ENCODE peak calls at places on chromosomes 5 and 9, in nine cellular contexts. M is right lobe of liver, U is body of pancreas, F is heart left ventricle, K is upper lobe of left lung, N is esophagus squamous epithelium, W is uterus, D is ovary, R is Peyer's patch. Y is an unnamed sample. For H3K4me1, the result is how much of the 10 kb centered on the place peaks cover.

GRCh38 chr5:34012791-34013190 is 4.9 kb upstream of the AMACR start:
- DNase-seq in M (peak), U (no peak), F (no peak), K (no peak), N (no peak), W (no peak), D (no peak), R (no peak), Y (no peak)

GRCh38 chr5:62328772-62329491 is 22.9 kb downstream of the KIF2A start:
- DNase-seq in M (no peak), U (no peak), F (no peak), K (no peak), N (no peak), W (no peak), D (no peak), R (no peak), Y (no peak)

GRCh38 chr5:135052511-135053145 is 18.6 kb upstream of the PITX1 start:
- DNase-seq in M (no peak), U (no peak), F (no peak), K (no peak), N (no peak), W (no peak), D (no peak), R (no peak), Y (no peak)

GRCh38 chr9:36158917-36159316 is 10.3 kb upstream of the CCIN start:
- DNase-seq in M (no peak), U (no peak), F (no peak), K (no peak), N (no peak), W (no peak), D (no peak), R (no peak), Y (no peak)

GRCh38 chr9:74496819-74497749 is at the start of gene RORB:
- DNase-seq in M (peak), U (peak), F (peak), K (peak), N (no peak), W (peak), D (peak), R (peak), Y (peak)

GRCh38 chr5:157541452-157542118 is 34.0 kb downstream of the ADAM19 start:
- DNase-seq in M (no peak), U (no peak), F (no peak), K (no peak), N (no peak), W (no peak), D (no peak), R (no peak), Y (no peak)

GRCh38 chr5:79702606-79703380 is 13.2 kb downstream of the CMYA5 start:
- DNase-seq in M (peak), U (no peak), F (no peak), K (no peak), N (no peak), W (no peak), D (no peak), R (no peak), Y (peak)

GRCh38 chr5:135015942-135016341 is 18.1 kb downstream of the PITX1 start:
- DNase-seq in M (no peak), U (no peak), F (no peak), K (no peak), N (no peak), W (no peak), D (no peak), R (peak), Y (no peak)

GRCh38 chr9:131216806-131217205 is 59.5 kb downstream of the FAM78A start:
- DNase-seq in M (no peak), U (no peak), F (no peak), K (no peak), N (no peak), W (no peak), D (no peak), R (no peak), Y (no peak)

GRCh38 chr9:104835163-104835562 is 71.2 kb downstream of the NIPSNAP3B start:
- DNase-seq in M (no peak), U (no peak), F (no peak), K (no peak), N (no peak), W (no peak), D (no peak), R (no peak), Y (no peak)

GRCh38 chr5:96320797-96321196 is 112.3 kb downstream of the PCSK1 start:
- DNase-seq in M (no peak), U (no peak), F (no peak), K (no peak), N (no peak), W (no peak), D (no peak), R (no peak), Y (no peak)

GRCh38 chr5:37249820-37250175 is 622 bp upstream of the CPLANE1 start:
- DNase-seq in M (no peak), U (no peak), F (no peak), K (no peak), N (no peak), W (no peak), D (no peak), R (no peak), Y (peak)

GRCh38 chr5:134086943-134087305 is 27.6 kb upstream of the TCF7 start:
- DNase-seq in M (no peak), U (no peak), F (no peak), K (no peak), N (no peak), W (no peak), D (no peak), R (no peak), Y (no peak)

GRCh38 chr9:72786948-72787347 is 165.9 kb downstream of the ALDH1A1 start:
- DNase-seq in M (no peak), U (no peak), F (no peak), K (no peak), N (no peak), W (no peak), D (no peak), R (no peak), Y (no peak)

GRCh38 chr9:110115868-110116542 is 92.0 kb downstream of the C9orf152 start:
- DNase-seq in M (no peak), U (no peak), F (no peak), K (peak), N (no peak), W (no peak), D (no peak), R (no peak), Y (no peak)

GRCh38 chr9:91810286-91810905 is 139.6 kb downstream of the ROR2 start:
- DNase-seq in M (no peak), U (no peak), F (no peak), K (peak), N (no peak), W (no peak), D (no peak), R (no peak), Y (no peak)
- H3K4me1 ChIP-seq in M (under half), U (under half), F (under half), K (under half), N (under half), W (under half), D (under half), R (under half), Y (under half)

DNA sequence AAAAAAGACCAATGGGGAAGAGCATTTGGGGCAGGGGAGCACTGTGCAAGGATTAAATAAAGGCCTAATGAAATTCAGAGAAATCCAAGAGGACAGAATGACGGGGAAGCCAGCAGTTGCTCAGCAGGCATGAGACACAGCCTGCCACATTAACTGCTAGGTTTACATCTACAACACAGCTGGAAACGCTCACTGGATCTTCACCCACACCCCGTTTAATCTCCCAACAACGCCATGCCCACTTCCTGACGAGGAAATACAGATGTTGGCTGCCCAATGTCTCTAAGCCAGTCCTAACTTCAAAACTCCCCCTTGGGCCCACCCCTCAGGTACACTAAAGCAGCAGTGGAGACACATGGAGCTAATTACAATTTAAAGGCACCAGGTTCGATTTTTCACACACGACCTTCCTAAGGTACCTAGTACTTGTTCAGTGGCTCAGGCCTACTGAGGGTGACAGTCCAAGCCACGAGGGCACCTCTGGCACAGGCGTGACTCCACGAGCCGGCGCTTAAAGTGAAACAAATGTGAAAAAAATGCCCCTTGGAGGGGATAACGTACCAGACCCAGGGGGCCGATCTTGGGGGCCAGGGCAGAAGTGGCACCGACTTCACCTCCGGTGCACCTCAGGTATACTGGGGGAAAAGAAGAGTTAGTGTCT is 906 bp downstream of the RPL12 start:
- DNase-seq in M (peak), U (no peak), F (no peak), K (no peak), N (no peak), W (no peak), D (no peak), R (no peak), Y (no peak)
- TF ChIP-seq POLR2A in M (no peak), U (no peak), F (no peak), K (no peak), N (no peak), W (no peak), D (no peak), R (no peak), Y (no peak)

GRCh38 chr5:2782658-2783057 is 31.2 kb upstream of the IRX2 start:
- DNase-seq in M (no peak), U (no peak), F (no peak), K (no peak), N (no peak), W (no peak), D (no peak), R (no peak), Y (no peak)

GRCh38 chr5:2779459-2779858 is 28.0 kb upstream of the IRX2 start:
- DNase-seq in M (no peak), U (no peak), F (no peak), K (no peak), N (no peak), W (no peak), D (no peak), R (no peak), Y (no peak)

GRCh38 chr5:2780421-2781171 is 29.1 kb upstream of the IRX2 start:
- DNase-seq in M (no peak), U (no peak), F (no peak), K (peak), N (no peak), W (no peak), D (no peak), R (no peak), Y (peak)

GRCh38 chr5:2783223-2783622 is 31.7 kb upstream of the IRX2 start:
- DNase-seq in M (no peak), U (no peak), F (no peak), K (no peak), N (no peak), W (no peak), D (no peak), R (no peak), Y (no peak)
- TF ChIP-seq CTCF in M (no peak), U (no peak), F (no peak), K (no peak), N (no peak), W (no peak), D (no peak), R (no peak), Y (no peak)

GRCh38 chr9:134400283-134400682 is 74.0 kb downstream of the RXRA start:
- DNase-seq in M (no peak), U (no peak), F (no peak), K (no peak), N (no peak), W (no peak), D (no peak), R (no peak), Y (no peak)
- H3K4me1 ChIP-seq in M (half or more), U (under half), F (half or more), K (half or more), N (half or more), W (under half), D (under half), R (half or more), Y (half or more)

DNA sequence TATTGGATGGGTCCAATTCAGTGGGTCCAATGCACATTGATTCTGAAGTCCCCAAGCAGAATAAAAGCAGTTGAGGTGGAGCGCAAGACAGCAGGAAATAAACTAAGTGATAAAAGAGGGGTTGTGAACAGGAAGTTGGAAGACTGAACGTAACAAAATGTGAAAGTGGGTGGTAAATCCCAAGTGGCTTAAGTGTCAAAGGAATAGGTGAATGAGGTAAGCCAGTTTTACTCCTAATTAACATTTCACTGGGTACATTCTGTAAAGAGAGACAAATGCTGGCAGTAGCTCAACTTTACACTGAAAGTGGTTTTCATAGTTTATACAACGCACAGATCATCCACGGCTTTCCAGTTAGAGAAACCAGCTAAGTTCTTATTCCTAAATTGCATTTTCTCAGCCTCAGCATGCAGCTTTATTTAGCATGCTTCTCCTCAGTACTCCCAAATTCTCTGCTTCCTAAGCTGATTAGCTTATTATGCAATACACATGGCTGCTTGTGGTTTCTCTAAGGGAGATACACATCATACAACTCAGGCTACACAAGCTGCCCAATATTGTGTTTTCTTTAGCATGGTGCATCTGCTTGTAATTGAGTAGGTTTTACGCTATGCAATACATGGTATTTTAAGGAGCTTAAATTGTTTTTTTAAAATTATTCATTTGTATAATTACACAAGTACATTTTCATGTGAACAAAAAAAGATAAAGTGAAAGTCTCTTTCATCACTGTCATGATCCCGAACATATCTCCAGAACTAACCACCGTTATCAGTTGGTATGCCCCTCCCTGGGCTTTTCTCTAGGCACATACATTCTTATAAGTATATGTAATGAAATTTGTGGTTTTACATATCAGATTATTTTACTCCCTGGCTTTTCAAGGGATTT is 34.2 kb upstream of the HSD17B4 start:
- DNase-seq in M (no peak), U (no peak), F (no peak), K (no peak), N (no peak), W (no peak), D (no peak), R (no peak), Y (no peak)
- TF ChIP-seq POLR2A in M (no peak), U (no peak), F (no peak), K (no peak), N (no peak), W (no peak), D (no peak), R (no peak), Y (no peak)

GRCh38 chr5:177300236-177300880 is 3.2 kb downstream of the RAB24 start:
- DNase-seq in M (peak), U (no peak), F (peak), K (no peak), N (no peak), W (peak), D (peak), R (no peak), Y (peak)
- TF ChIP-seq CTCF in M (no peak), U (peak), F (peak), K (no peak), N (no peak), W (peak), D (no peak), R (peak), Y (no peak)

GRCh38 chr9:124353811-124354274 is 61.4 kb downstream of the PSMB7 start:
- DNase-seq in M (no peak), U (no peak), F (no peak), K (no peak), N (no peak), W (no peak), D (no peak), R (no peak), Y (no peak)

GRCh38 chr9:124352616-124353015 is 62.6 kb downstream of the PSMB7 start:
- DNase-seq in M (no peak), U (no peak), F (no peak), K (no peak), N (no peak), W (no peak), D (no peak), R (no peak), Y (no peak)

GRCh38 chr9:124354364-124355031 is 60.7 kb downstream of the PSMB7 start:
- DNase-seq in M (no peak), U (no peak), F (peak), K (peak), N (no peak), W (no peak), D (no peak), R (no peak), Y (no peak)

GRCh38 chr9:124351672-124352468 is 63.4 kb downstream of the PSMB7 start:
- DNase-seq in M (no peak), U (no peak), F (no peak), K (peak), N (no peak), W (no peak), D (no peak), R (no peak), Y (no peak)

GRCh38 chr9:124353166-124353768 is 62.0 kb downstream of the PSMB7 start:
- DNase-seq in M (no peak), U (no peak), F (no peak), K (no peak), N (no peak), W (no peak), D (no peak), R (no peak), Y (no peak)
- H3K4me1 ChIP-seq in M (under half), U (under half), F (under half), K (under half), N (under half), W (under half), D (under half), R (under half), Y (under half)

DNA sequence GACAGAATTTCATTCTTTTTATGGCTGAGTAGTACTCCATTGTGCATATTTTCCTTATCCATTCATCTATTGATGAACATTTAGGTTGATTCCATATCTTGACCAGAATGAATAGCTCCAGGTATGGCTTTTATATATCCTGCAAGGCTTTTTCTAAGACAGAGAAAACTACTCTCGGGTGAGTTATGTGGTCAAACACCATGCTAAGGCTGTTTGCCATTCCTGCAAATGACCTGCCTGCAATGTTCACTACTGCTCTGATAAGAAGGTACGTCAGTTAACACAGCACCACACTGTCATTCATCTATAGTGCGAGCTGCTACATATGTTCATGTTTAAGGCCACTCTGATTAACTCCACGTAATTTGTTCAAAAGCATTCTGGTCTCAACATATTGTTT is 256.8 kb upstream of the RGMB start:
- DNase-seq in M (no peak), U (no peak), F (no peak), K (no peak), N (no peak), W (no peak), D (no peak), R (no peak), Y (no peak)
- TF ChIP-seq POLR2A in M (no peak), U (no peak), F (no peak), K (no peak), N (no peak), W (no peak), D (no peak), R (no peak), Y (no peak)

DNA sequence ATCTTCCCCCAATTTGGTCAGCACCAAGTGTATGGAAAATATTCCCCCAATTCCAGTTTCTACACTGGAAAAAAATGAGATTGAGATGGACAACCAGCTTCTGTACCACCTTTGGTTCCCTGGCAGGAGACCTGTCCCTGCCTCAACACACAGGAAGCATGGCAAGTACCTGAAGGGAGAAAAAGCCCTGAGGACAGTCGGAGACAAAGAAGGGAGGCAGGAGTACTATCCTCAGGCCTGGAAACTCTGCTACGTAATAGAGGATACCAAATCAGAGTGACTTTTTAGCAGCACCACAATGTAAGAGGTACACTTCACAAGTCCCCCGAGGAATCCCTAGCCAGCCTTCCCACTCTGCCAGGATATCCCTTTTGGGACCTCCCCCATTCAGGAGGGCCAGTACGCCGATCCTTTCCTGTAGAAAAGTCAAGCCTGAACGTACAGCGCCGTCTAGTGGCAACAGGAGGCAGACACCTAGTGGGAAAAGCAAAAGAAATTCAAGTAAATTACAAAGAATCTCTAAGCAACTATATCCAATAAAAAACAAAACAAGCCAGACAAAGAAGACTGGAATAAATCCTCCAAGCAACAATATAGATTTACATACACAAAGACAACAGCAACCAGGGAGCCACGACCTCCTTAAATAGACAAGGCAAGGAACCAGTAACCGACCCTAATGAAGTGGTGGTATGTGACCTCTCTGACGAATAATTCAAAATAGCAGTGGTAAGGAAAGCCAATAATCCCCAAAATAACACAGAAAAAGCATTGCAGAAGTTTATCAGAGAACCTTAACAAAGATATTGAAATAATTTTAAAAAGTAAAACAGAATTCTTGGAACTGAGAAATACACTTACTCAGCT is 63.3 kb upstream of the SLCO6A1 start:
- DNase-seq in M (peak), U (no peak), F (no peak), K (no peak), N (no peak), W (no peak), D (no peak), R (no peak), Y (peak)
- TF ChIP-seq CTCF in M (peak), U (no peak), F (peak), K (peak), N (peak), W (no peak), D (no peak), R (peak), Y (peak)

GRCh38 chr5:177362102-177362868 is 4.6 kb downstream of the RGS14 start:
- DNase-seq in M (peak), U (no peak), F (no peak), K (no peak), N (no peak), W (no peak), D (no peak), R (no peak), Y (no peak)
- H3K4me1 ChIP-seq in M (half or more), U (under half), F (under half), K (half or more), N (under half), W (under half), D (under half), R (half or more), Y (under half)